ENCODE peak calls at places on chromosome 16, in seven cellular contexts. X, R, N, U, D, J and K are unnamed samples.

GRCh38 chr16:67719778-67720144 is 645 bp upstream of the GFOD2 start:
- DNase-seq in X (no peak), R (peak), N (no peak), U (peak), D (peak), J (peak), K (no peak)

GRCh38 chr16:6446370-6446769 is 886.3 kb upstream of the RBFOX1 start:
- DNase-seq in X (no peak), R (no peak), N (no peak), U (no peak), D (no peak), J (no peak), K (no peak)

GRCh38 chr16:81574168-81574567 is 129.6 kb downstream of the CMIP start:
- DNase-seq in X (no peak), R (no peak), N (no peak), U (no peak), D (no peak), J (no peak), K (no peak)

GRCh38 chr16:67884684-67885083 is at the start of gene NRN1L:
- DNase-seq in X (no peak), R (peak), N (peak), U (no peak), D (peak), J (peak), K (peak)

GRCh38 chr16:79188115-79188779 is 412.3 kb downstream of the MAF start:
- DNase-seq in X (no peak), R (no peak), N (no peak), U (no peak), D (no peak), J (no peak), K (no peak)

GRCh38 chr16:65523258-65523950 is 401.5 kb upstream of the CDH11 start:
- DNase-seq in X (no peak), R (no peak), N (no peak), U (no peak), D (no peak), J (no peak), K (no peak)

GRCh38 chr16:49500211-49500610 is 126.6 kb downstream of the C16orf78 start:
- DNase-seq in X (no peak), R (no peak), N (peak), U (no peak), D (no peak), J (no peak), K (no peak)

GRCh38 chr16:66894948-66895696 is 14.8 kb downstream of the PDP2 start:
- DNase-seq in X (no peak), R (peak), N (peak), U (peak), D (peak), J (peak), K (peak)

GRCh38 chr16:15517743-15518142 is 83.4 kb downstream of the BMERB1 start:
- DNase-seq in X (no peak), R (no peak), N (no peak), U (no peak), D (no peak), J (no peak), K (no peak)

GRCh38 chr16:11361751-11362742 is 16.8 kb downstream of the RMI2 start:
- DNase-seq in X (peak), R (no peak), N (no peak), U (peak), D (no peak), J (no peak), K (no peak)

GRCh38 chr16:53703590-53704444 is at the start of the genes FTO and RPGRIP1L:
- DNase-seq in X (peak), R (peak), N (peak), U (peak), D (peak), J (peak), K (peak)
- H3K27ac ChIP-seq in X (peak), R (no peak), N (peak), U (peak), D (peak), J (peak), K (peak)

DNA sequence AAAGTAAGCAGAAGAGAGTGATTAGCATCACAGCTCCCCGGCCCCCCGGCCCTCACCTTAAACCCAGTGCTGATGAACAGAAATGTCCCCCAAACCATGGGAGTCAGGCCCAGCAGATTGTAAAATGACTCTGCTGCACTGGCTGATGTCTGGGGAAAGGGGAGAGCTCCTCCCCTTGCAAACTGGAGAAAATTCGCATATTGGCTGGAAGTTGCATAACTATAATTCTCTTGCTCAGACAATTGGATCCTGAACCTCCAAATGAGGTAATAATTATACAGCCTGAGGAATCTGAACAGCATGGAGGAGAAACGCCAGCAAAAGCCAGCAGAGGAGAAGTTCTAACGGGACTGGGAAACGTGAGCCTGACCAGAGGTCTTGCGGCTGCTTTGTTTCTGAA is 109.7 kb downstream of the C16orf95 start:
- DNase-seq in X (no peak), R (peak), N (peak), U (no peak), D (no peak), J (no peak), K (no peak)
- H3K4me3 ChIP-seq in X (no peak), R (no peak), N (no peak), U (no peak), D (no peak), J (no peak), K (no peak)

GRCh38 chr16:56510544-56510943 is 9.3 kb downstream of the BBS2 start:
- DNase-seq in X (no peak), R (no peak), N (no peak), U (no peak), D (no peak), J (no peak), K (no peak)
- H3K27ac ChIP-seq in X (no peak), R (no peak), N (no peak), U (no peak), D (no peak), J (no peak), K (no peak)

GRCh38 chr16:84255050-84255810 is 15.4 kb upstream of the KCNG4 start:
- DNase-seq in X (no peak), R (no peak), N (no peak), U (no peak), D (no peak), J (no peak), K (no peak)
- H3K4me3 ChIP-seq in X (no peak), R (no peak), N (no peak), U (no peak), D (no peak), J (no peak), K (no peak)

DNA sequence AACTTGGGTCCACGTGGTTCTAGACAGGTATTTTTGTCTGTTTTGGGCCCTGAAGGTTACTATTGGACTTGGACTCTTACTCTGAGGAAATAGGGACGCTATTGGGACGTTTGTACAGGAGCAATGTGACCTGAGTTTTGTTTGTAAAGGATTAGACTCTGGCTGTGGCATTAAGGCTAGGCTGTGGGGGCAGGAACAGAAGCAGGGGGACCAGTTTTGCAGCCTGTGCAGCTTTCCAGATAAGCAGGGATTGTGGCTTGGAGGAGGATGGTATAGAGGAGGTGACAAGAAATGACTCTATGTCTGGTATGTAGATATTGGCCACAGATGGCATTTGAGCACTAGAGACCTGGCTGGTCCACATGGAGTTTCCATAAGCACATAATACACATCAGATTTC is 12.8 kb downstream of the NOD2 start:
- DNase-seq in X (no peak), R (no peak), N (no peak), U (no peak), D (no peak), J (no peak), K (no peak)
- H3K27ac ChIP-seq in X (no peak), R (no peak), N (no peak), U (no peak), D (no peak), J (no peak), K (no peak)

GRCh38 chr16:55647798-55648197 is 8.0 kb upstream of the SLC6A2 start:
- DNase-seq in X (no peak), R (no peak), N (no peak), U (no peak), D (no peak), J (no peak), K (no peak)
- H3K4me3 ChIP-seq in X (no peak), R (no peak), N (no peak), U (no peak), D (no peak), J (no peak), K (no peak)

GRCh38 chr16:89174877-89175276 is 3.3 kb downstream of the CDH15 start:
- DNase-seq in X (no peak), R (no peak), N (no peak), U (no peak), D (no peak), J (no peak), K (no peak)

GRCh38 chr16:89172901-89173628 is 1.5 kb downstream of the CDH15 start:
- DNase-seq in X (no peak), R (no peak), N (no peak), U (no peak), D (no peak), J (no peak), K (no peak)

GRCh38 chr16:89173629-89173921 is 2.0 kb downstream of the CDH15 start:
- DNase-seq in X (no peak), R (no peak), N (no peak), U (no peak), D (no peak), J (no peak), K (no peak)

GRCh38 chr16:89175280-89176146 is 4.0 kb downstream of the CDH15 start:
- DNase-seq in X (no peak), R (no peak), N (no peak), U (no peak), D (no peak), J (no peak), K (no peak)

GRCh38 chr16:89174055-89174827 is 2.7 kb downstream of the CDH15 start:
- DNase-seq in X (no peak), R (no peak), N (no peak), U (no peak), D (no peak), J (no peak), K (no peak)
- H3K27ac ChIP-seq in X (no peak), R (no peak), N (no peak), U (no peak), D (no peak), J (no peak), K (no peak)

DNA sequence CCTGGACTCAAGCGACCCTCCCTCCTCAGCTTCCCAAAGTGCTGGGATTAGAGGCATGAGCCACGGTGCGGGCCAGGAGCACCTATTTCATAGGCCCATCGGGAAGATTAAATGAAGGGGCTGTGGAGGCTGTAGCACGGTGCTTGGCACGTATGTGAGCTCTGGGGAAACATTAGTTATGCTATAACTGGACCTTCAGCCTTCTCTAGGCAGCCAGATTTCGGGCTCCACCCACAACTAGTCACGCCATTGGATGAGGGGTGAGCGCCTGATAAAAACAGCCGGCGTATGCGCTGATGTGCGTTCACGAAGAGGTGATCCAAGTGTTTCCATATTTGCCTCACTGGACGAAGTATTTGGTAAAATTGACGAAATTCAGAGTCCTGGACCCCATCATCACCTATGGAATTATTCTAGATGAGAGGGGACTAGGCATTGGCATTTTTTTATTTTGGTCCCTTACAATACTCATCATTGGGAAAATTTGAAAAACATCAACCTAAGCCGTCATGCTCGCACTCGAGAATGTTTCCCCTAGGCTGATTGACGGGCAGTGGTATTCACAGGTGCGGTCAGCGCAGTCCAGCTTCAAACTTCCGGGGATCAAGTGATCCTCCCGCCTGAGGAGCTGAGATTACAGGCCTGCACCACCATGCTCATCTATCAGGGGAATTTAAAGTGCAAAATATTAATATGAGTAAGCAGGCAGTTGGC is 1.8 kb upstream of the ANKRD11 start:
- DNase-seq in X (no peak), R (no peak), N (no peak), U (no peak), D (no peak), J (no peak), K (no peak)
- H3K4me3 ChIP-seq in X (peak), R (no peak), N (peak), U (peak), D (no peak), J (peak), K (peak)

GRCh38 chr16:69727916-69728270 is 1.5 kb upstream of the NQO1 start:
- DNase-seq in X (no peak), R (no peak), N (no peak), U (no peak), D (no peak), J (no peak), K (peak)
- H3K27ac ChIP-seq in X (no peak), R (peak), N (peak), U (no peak), D (peak), J (peak), K (peak)